ENCODE peak calls at places on chromosomes 7 and 10, in seven cellular contexts. B, G, S, N, C, X and L are unnamed samples.

GRCh38 chr10:125264752-125265578 is 104.6 kb upstream of the CTBP2 start:
- DNase-seq in B (no peak), G (no peak), S (no peak), N (no peak), C (no peak), X (no peak), L (no peak)

GRCh38 chr7:132622081-132622480 is 45.8 kb upstream of the PLXNA4 start:
- DNase-seq in B (no peak), G (no peak), S (no peak), N (no peak), C (no peak), X (no peak), L (no peak)

GRCh38 chr7:83466187-83466923 is 182.6 kb downstream of the SEMA3E start:
- DNase-seq in B (no peak), G (no peak), S (no peak), N (no peak), C (no peak), X (no peak), L (no peak)

GRCh38 chr10:118465300-118465874 is 123.3 kb upstream of the FAM204A start:
- DNase-seq in B (no peak), G (no peak), S (no peak), N (no peak), C (no peak), X (no peak), L (no peak)

GRCh38 chr10:132867801-132868644 is 74.3 kb downstream of the CFAP46 start:
- DNase-seq in B (no peak), G (peak), S (peak), N (peak), C (no peak), X (no peak), L (no peak)

GRCh38 chr7:103447073-103447960 is 1.3 kb upstream of the SLC26A5 start:
- DNase-seq in B (peak), G (peak), S (no peak), N (no peak), C (peak), X (peak), L (peak)

GRCh38 chr10:98414578-98414931 is 427 bp downstream of the PYROXD2 start:
- DNase-seq in B (no peak), G (no peak), S (no peak), N (no peak), C (no peak), X (no peak), L (no peak)

GRCh38 chr7:141076377-141076776 is 2.5 kb downstream of the TMEM178B start:
- DNase-seq in B (no peak), G (no peak), S (no peak), N (no peak), C (peak), X (no peak), L (no peak)

GRCh38 chr7:136869991-136870798 is 1.7 kb downstream of the CHRM2 start:
- DNase-seq in B (no peak), G (no peak), S (peak), N (peak), C (no peak), X (no peak), L (no peak)

GRCh38 chr10:125396651-125397050 is 236.3 kb upstream of the CTBP2 start:
- DNase-seq in B (no peak), G (no peak), S (no peak), N (no peak), C (no peak), X (no peak), L (no peak)